ENCODE peak calls at places on chromosome 7, in nine cellular contexts. One of them, this sample, is unnamed.

GRCh38 chr7:54946764-54947163 is 72.1 kb upstream of the EGFR start:
- DNase-seq in stimulated activated CD4-positive, alpha-beta T cell treated with anti-CD3 and anti-CD28 coated beads, Interleukin-1b, Interleukin-23, amount 100 ng/mL, for 24 hours: no peak
- DNase-seq in upper lobe of right lung: no peak
- DNase-seq in mucosa of gallbladder: no peak
- DNase-seq in stimulated activated CD8-positive, alpha-beta memory T cell treated with anti-CD3 and anti-CD28 coated beads, Interleukin-2, amount 100 ng/mL, for 48 hours: no peak
- DNase-seq in left lung: no peak
- DNase-seq in ecto neural progenitor cell: no peak
- DNase-seq in activated T-helper 1 cell treated with Interleukin-2 at 50 U/mL for 16 hours: no peak
- DNase-seq in mesothelial cell of epicardium: no peak
- DNase-seq in this sample: no peak

GRCh38 chr7:116772423-116772852 is 89.9 kb upstream of the CAPZA2 start:
- DNase-seq in stimulated activated CD4-positive, alpha-beta T cell treated with anti-CD3 and anti-CD28 coated beads, Interleukin-1b, Interleukin-23, amount 100 ng/mL, for 24 hours: no peak
- DNase-seq in stimulated activated CD8-positive, alpha-beta memory T cell treated with anti-CD3 and anti-CD28 coated beads, Interleukin-2, amount 100 ng/mL, for 48 hours: no peak
- DNase-seq in ecto neural progenitor cell: no peak
- DNase-seq in upper lobe of right lung: no peak
- DNase-seq in mesothelial cell of epicardium: no peak
- DNase-seq in mucosa of gallbladder: no peak
- DNase-seq in activated T-helper 1 cell treated with Interleukin-2 at 50 U/mL for 16 hours: no peak
- DNase-seq in left lung: no peak
- DNase-seq in this sample: no peak

GRCh38 chr7:88109612-88110011 is 110.2 kb downstream of the SRI start:
- DNase-seq in mucosa of gallbladder: no peak
- DNase-seq in upper lobe of right lung: no peak
- DNase-seq in ecto neural progenitor cell: no peak
- DNase-seq in stimulated activated CD8-positive, alpha-beta memory T cell treated with anti-CD3 and anti-CD28 coated beads, Interleukin-2, amount 100 ng/mL, for 48 hours: no peak
- DNase-seq in activated T-helper 1 cell treated with Interleukin-2 at 50 U/mL for 16 hours: no peak
- DNase-seq in mesothelial cell of epicardium: no peak
- DNase-seq in stimulated activated CD4-positive, alpha-beta T cell treated with anti-CD3 and anti-CD28 coated beads, Interleukin-1b, Interleukin-23, amount 100 ng/mL, for 24 hours: no peak
- DNase-seq in left lung: no peak
- DNase-seq in this sample: no peak

GRCh38 chr7:2512179-2512644 is 7.4 kb upstream of the LFNG start:
- DNase-seq in activated T-helper 1 cell treated with Interleukin-2 at 50 U/mL for 16 hours: no peak
- DNase-seq in left lung: peak
- DNase-seq in upper lobe of right lung: no peak
- DNase-seq in mucosa of gallbladder: no peak
- DNase-seq in stimulated activated CD4-positive, alpha-beta T cell treated with anti-CD3 and anti-CD28 coated beads, Interleukin-1b, Interleukin-23, amount 100 ng/mL, for 24 hours: no peak
- DNase-seq in ecto neural progenitor cell: no peak
- DNase-seq in stimulated activated CD8-positive, alpha-beta memory T cell treated with anti-CD3 and anti-CD28 coated beads, Interleukin-2, amount 100 ng/mL, for 48 hours: no peak
- DNase-seq in mesothelial cell of epicardium: no peak
- DNase-seq in this sample: no peak

GRCh38 chr7:81361769-81362168 is 408.1 kb downstream of the HGF start:
- DNase-seq in upper lobe of right lung: no peak
- DNase-seq in stimulated activated CD4-positive, alpha-beta T cell treated with anti-CD3 and anti-CD28 coated beads, Interleukin-1b, Interleukin-23, amount 100 ng/mL, for 24 hours: no peak
- DNase-seq in left lung: no peak
- DNase-seq in mesothelial cell of epicardium: no peak
- DNase-seq in ecto neural progenitor cell: no peak
- DNase-seq in mucosa of gallbladder: no peak
- DNase-seq in stimulated activated CD8-positive, alpha-beta memory T cell treated with anti-CD3 and anti-CD28 coated beads, Interleukin-2, amount 100 ng/mL, for 48 hours: no peak
- DNase-seq in activated T-helper 1 cell treated with Interleukin-2 at 50 U/mL for 16 hours: no peak
- DNase-seq in this sample: no peak

GRCh38 chr7:73578342-73579124 is at the start of gene TBL2:
- DNase-seq in mesothelial cell of epicardium: peak
- DNase-seq in activated T-helper 1 cell treated with Interleukin-2 at 50 U/mL for 16 hours: peak
- DNase-seq in stimulated activated CD4-positive, alpha-beta T cell treated with anti-CD3 and anti-CD28 coated beads, Interleukin-1b, Interleukin-23, amount 100 ng/mL, for 24 hours: peak
- DNase-seq in mucosa of gallbladder: peak
- DNase-seq in stimulated activated CD8-positive, alpha-beta memory T cell treated with anti-CD3 and anti-CD28 coated beads, Interleukin-2, amount 100 ng/mL, for 48 hours: peak
- DNase-seq in left lung: peak
- DNase-seq in upper lobe of right lung: peak
- DNase-seq in ecto neural progenitor cell: peak
- DNase-seq in this sample: peak

GRCh38 chr7:22793593-22794462 is 28.8 kb downstream of the TOMM7 start:
- DNase-seq in activated T-helper 1 cell treated with Interleukin-2 at 50 U/mL for 16 hours: no peak
- DNase-seq in mucosa of gallbladder: no peak
- DNase-seq in stimulated activated CD8-positive, alpha-beta memory T cell treated with anti-CD3 and anti-CD28 coated beads, Interleukin-2, amount 100 ng/mL, for 48 hours: no peak
- DNase-seq in mesothelial cell of epicardium: no peak
- DNase-seq in left lung: no peak
- DNase-seq in upper lobe of right lung: no peak
- DNase-seq in ecto neural progenitor cell: no peak
- DNase-seq in stimulated activated CD4-positive, alpha-beta T cell treated with anti-CD3 and anti-CD28 coated beads, Interleukin-1b, Interleukin-23, amount 100 ng/mL, for 24 hours: no peak
- DNase-seq in this sample: no peak

GRCh38 chr7:137932881-137933269 is 69.0 kb downstream of the CREB3L2 start:
- DNase-seq in stimulated activated CD8-positive, alpha-beta memory T cell treated with anti-CD3 and anti-CD28 coated beads, Interleukin-2, amount 100 ng/mL, for 48 hours: no peak
- DNase-seq in stimulated activated CD4-positive, alpha-beta T cell treated with anti-CD3 and anti-CD28 coated beads, Interleukin-1b, Interleukin-23, amount 100 ng/mL, for 24 hours: no peak
- DNase-seq in activated T-helper 1 cell treated with Interleukin-2 at 50 U/mL for 16 hours: no peak
- DNase-seq in mesothelial cell of epicardium: no peak
- DNase-seq in upper lobe of right lung: no peak
- DNase-seq in ecto neural progenitor cell: no peak
- DNase-seq in mucosa of gallbladder: no peak
- DNase-seq in left lung: no peak
- DNase-seq in this sample: no peak

GRCh38 chr7:155814569-155815276 is 2.5 kb upstream of the SHH start:
- DNase-seq in stimulated activated CD8-positive, alpha-beta memory T cell treated with anti-CD3 and anti-CD28 coated beads, Interleukin-2, amount 100 ng/mL, for 48 hours: no peak
- DNase-seq in stimulated activated CD4-positive, alpha-beta T cell treated with anti-CD3 and anti-CD28 coated beads, Interleukin-1b, Interleukin-23, amount 100 ng/mL, for 24 hours: no peak
- DNase-seq in activated T-helper 1 cell treated with Interleukin-2 at 50 U/mL for 16 hours: no peak
- DNase-seq in mucosa of gallbladder: no peak
- DNase-seq in ecto neural progenitor cell: no peak
- DNase-seq in mesothelial cell of epicardium: no peak
- DNase-seq in left lung: no peak
- DNase-seq in upper lobe of right lung: no peak
- DNase-seq in this sample: no peak

GRCh38 chr7:116641551-116642153 is 30.3 kb upstream of the MET start:
- DNase-seq in mesothelial cell of epicardium: no peak
- DNase-seq in stimulated activated CD4-positive, alpha-beta T cell treated with anti-CD3 and anti-CD28 coated beads, Interleukin-1b, Interleukin-23, amount 100 ng/mL, for 24 hours: no peak
- DNase-seq in upper lobe of right lung: no peak
- DNase-seq in mucosa of gallbladder: no peak
- DNase-seq in stimulated activated CD8-positive, alpha-beta memory T cell treated with anti-CD3 and anti-CD28 coated beads, Interleukin-2, amount 100 ng/mL, for 48 hours: no peak
- DNase-seq in activated T-helper 1 cell treated with Interleukin-2 at 50 U/mL for 16 hours: no peak
- DNase-seq in ecto neural progenitor cell: no peak
- DNase-seq in left lung: no peak
- DNase-seq in this sample: no peak

GRCh38 chr7:84663224-84663623 is 468.6 kb upstream of the SEMA3A start:
- DNase-seq in stimulated activated CD4-positive, alpha-beta T cell treated with anti-CD3 and anti-CD28 coated beads, Interleukin-1b, Interleukin-23, amount 100 ng/mL, for 24 hours: no peak
- DNase-seq in ecto neural progenitor cell: no peak
- DNase-seq in stimulated activated CD8-positive, alpha-beta memory T cell treated with anti-CD3 and anti-CD28 coated beads, Interleukin-2, amount 100 ng/mL, for 48 hours: no peak
- DNase-seq in left lung: no peak
- DNase-seq in activated T-helper 1 cell treated with Interleukin-2 at 50 U/mL for 16 hours: no peak
- DNase-seq in upper lobe of right lung: no peak
- DNase-seq in mesothelial cell of epicardium: no peak
- DNase-seq in mucosa of gallbladder: no peak
- DNase-seq in this sample: no peak

GRCh38 chr7:117871778-117872538 is 1.3 kb downstream of the CTTNBP2 start:
- DNase-seq in ecto neural progenitor cell: peak
- DNase-seq in mucosa of gallbladder: no peak
- DNase-seq in mesothelial cell of epicardium: no peak
- DNase-seq in stimulated activated CD8-positive, alpha-beta memory T cell treated with anti-CD3 and anti-CD28 coated beads, Interleukin-2, amount 100 ng/mL, for 48 hours: no peak
- DNase-seq in left lung: no peak
- DNase-seq in upper lobe of right lung: no peak
- DNase-seq in stimulated activated CD4-positive, alpha-beta T cell treated with anti-CD3 and anti-CD28 coated beads, Interleukin-1b, Interleukin-23, amount 100 ng/mL, for 24 hours: no peak
- DNase-seq in activated T-helper 1 cell treated with Interleukin-2 at 50 U/mL for 16 hours: no peak
- DNase-seq in this sample: no peak

GRCh38 chr7:23004247-23004520 is 9.7 kb downstream of the HYCC1 start:
- DNase-seq in mucosa of gallbladder: no peak
- DNase-seq in activated T-helper 1 cell treated with Interleukin-2 at 50 U/mL for 16 hours: no peak
- DNase-seq in left lung: no peak
- DNase-seq in mesothelial cell of epicardium: no peak
- DNase-seq in ecto neural progenitor cell: no peak
- DNase-seq in stimulated activated CD8-positive, alpha-beta memory T cell treated with anti-CD3 and anti-CD28 coated beads, Interleukin-2, amount 100 ng/mL, for 48 hours: no peak
- DNase-seq in upper lobe of right lung: no peak
- DNase-seq in stimulated activated CD4-positive, alpha-beta T cell treated with anti-CD3 and anti-CD28 coated beads, Interleukin-1b, Interleukin-23, amount 100 ng/mL, for 24 hours: no peak
- DNase-seq in this sample: no peak

GRCh38 chr7:133618970-133619369 is 366.1 kb downstream of the EXOC4 start:
- DNase-seq in left lung: no peak
- DNase-seq in ecto neural progenitor cell: no peak
- DNase-seq in upper lobe of right lung: no peak
- DNase-seq in mucosa of gallbladder: no peak
- DNase-seq in mesothelial cell of epicardium: no peak
- DNase-seq in stimulated activated CD4-positive, alpha-beta T cell treated with anti-CD3 and anti-CD28 coated beads, Interleukin-1b, Interleukin-23, amount 100 ng/mL, for 24 hours: no peak
- DNase-seq in activated T-helper 1 cell treated with Interleukin-2 at 50 U/mL for 16 hours: no peak
- DNase-seq in stimulated activated CD8-positive, alpha-beta memory T cell treated with anti-CD3 and anti-CD28 coated beads, Interleukin-2, amount 100 ng/mL, for 48 hours: no peak
- DNase-seq in this sample: no peak

GRCh38 chr7:74405191-74405898 is 48.4 kb upstream of the GTF2IRD1 start:
- DNase-seq in ecto neural progenitor cell: peak
- DNase-seq in left lung: no peak
- DNase-seq in activated T-helper 1 cell treated with Interleukin-2 at 50 U/mL for 16 hours: no peak
- DNase-seq in stimulated activated CD8-positive, alpha-beta memory T cell treated with anti-CD3 and anti-CD28 coated beads, Interleukin-2, amount 100 ng/mL, for 48 hours: no peak
- DNase-seq in stimulated activated CD4-positive, alpha-beta T cell treated with anti-CD3 and anti-CD28 coated beads, Interleukin-1b, Interleukin-23, amount 100 ng/mL, for 24 hours: no peak
- DNase-seq in mucosa of gallbladder: no peak
- DNase-seq in upper lobe of right lung: no peak
- DNase-seq in mesothelial cell of epicardium: no peak
- DNase-seq in this sample: no peak

GRCh38 chr7:147700702-147701101 is 889.9 kb upstream of the C7orf33 start:
- DNase-seq in left lung: no peak
- DNase-seq in upper lobe of right lung: no peak
- DNase-seq in ecto neural progenitor cell: no peak
- DNase-seq in stimulated activated CD4-positive, alpha-beta T cell treated with anti-CD3 and anti-CD28 coated beads, Interleukin-1b, Interleukin-23, amount 100 ng/mL, for 24 hours: no peak
- DNase-seq in mucosa of gallbladder: no peak
- DNase-seq in stimulated activated CD8-positive, alpha-beta memory T cell treated with anti-CD3 and anti-CD28 coated beads, Interleukin-2, amount 100 ng/mL, for 48 hours: no peak
- DNase-seq in activated T-helper 1 cell treated with Interleukin-2 at 50 U/mL for 16 hours: no peak
- DNase-seq in mesothelial cell of epicardium: no peak
- DNase-seq in this sample: no peak

GRCh38 chr7:738723-739454 is 11.8 kb upstream of the PRKAR1B start:
- DNase-seq in left lung: peak
- DNase-seq in mucosa of gallbladder: no peak
- DNase-seq in upper lobe of right lung: peak
- DNase-seq in activated T-helper 1 cell treated with Interleukin-2 at 50 U/mL for 16 hours: no peak
- DNase-seq in stimulated activated CD4-positive, alpha-beta T cell treated with anti-CD3 and anti-CD28 coated beads, Interleukin-1b, Interleukin-23, amount 100 ng/mL, for 24 hours: no peak
- DNase-seq in stimulated activated CD8-positive, alpha-beta memory T cell treated with anti-CD3 and anti-CD28 coated beads, Interleukin-2, amount 100 ng/mL, for 48 hours: no peak
- DNase-seq in mesothelial cell of epicardium: no peak
- DNase-seq in ecto neural progenitor cell: no peak
- DNase-seq in this sample: no peak

GRCh38 chr7:51645707-51646298 is 329.2 kb upstream of the COBL start:
- DNase-seq in ecto neural progenitor cell: no peak
- DNase-seq in mucosa of gallbladder: no peak
- DNase-seq in stimulated activated CD4-positive, alpha-beta T cell treated with anti-CD3 and anti-CD28 coated beads, Interleukin-1b, Interleukin-23, amount 100 ng/mL, for 24 hours: no peak
- DNase-seq in upper lobe of right lung: no peak
- DNase-seq in mesothelial cell of epicardium: no peak
- DNase-seq in stimulated activated CD8-positive, alpha-beta memory T cell treated with anti-CD3 and anti-CD28 coated beads, Interleukin-2, amount 100 ng/mL, for 48 hours: no peak
- DNase-seq in left lung: no peak
- DNase-seq in activated T-helper 1 cell treated with Interleukin-2 at 50 U/mL for 16 hours: no peak
- DNase-seq in this sample: no peak

GRCh38 chr7:65251851-65252620 is 121.6 kb upstream of the ZNF92 start:
- DNase-seq in mesothelial cell of epicardium: no peak
- DNase-seq in stimulated activated CD4-positive, alpha-beta T cell treated with anti-CD3 and anti-CD28 coated beads, Interleukin-1b, Interleukin-23, amount 100 ng/mL, for 24 hours: no peak
- DNase-seq in upper lobe of right lung: peak
- DNase-seq in mucosa of gallbladder: peak
- DNase-seq in ecto neural progenitor cell: peak
- DNase-seq in activated T-helper 1 cell treated with Interleukin-2 at 50 U/mL for 16 hours: no peak
- DNase-seq in left lung: peak
- DNase-seq in stimulated activated CD8-positive, alpha-beta memory T cell treated with anti-CD3 and anti-CD28 coated beads, Interleukin-2, amount 100 ng/mL, for 48 hours: peak
- DNase-seq in this sample: peak

GRCh38 chr7:82183633-82184032 is 259.9 kb downstream of the CACNA2D1 start:
- DNase-seq in stimulated activated CD4-positive, alpha-beta T cell treated with anti-CD3 and anti-CD28 coated beads, Interleukin-1b, Interleukin-23, amount 100 ng/mL, for 24 hours: no peak
- DNase-seq in ecto neural progenitor cell: no peak
- DNase-seq in left lung: no peak
- DNase-seq in upper lobe of right lung: no peak
- DNase-seq in mucosa of gallbladder: no peak
- DNase-seq in mesothelial cell of epicardium: no peak
- DNase-seq in activated T-helper 1 cell treated with Interleukin-2 at 50 U/mL for 16 hours: no peak
- DNase-seq in stimulated activated CD8-positive, alpha-beta memory T cell treated with anti-CD3 and anti-CD28 coated beads, Interleukin-2, amount 100 ng/mL, for 48 hours: no peak
- DNase-seq in this sample: no peak

GRCh38 chr7:49001610-49002033 is 77.3 kb downstream of the CDC14C start:
- DNase-seq in upper lobe of right lung: no peak
- DNase-seq in ecto neural progenitor cell: peak
- DNase-seq in mucosa of gallbladder: no peak
- DNase-seq in left lung: no peak
- DNase-seq in activated T-helper 1 cell treated with Interleukin-2 at 50 U/mL for 16 hours: no peak
- DNase-seq in mesothelial cell of epicardium: no peak
- DNase-seq in stimulated activated CD4-positive, alpha-beta T cell treated with anti-CD3 and anti-CD28 coated beads, Interleukin-1b, Interleukin-23, amount 100 ng/mL, for 24 hours: no peak
- DNase-seq in stimulated activated CD8-positive, alpha-beta memory T cell treated with anti-CD3 and anti-CD28 coated beads, Interleukin-2, amount 100 ng/mL, for 48 hours: no peak
- DNase-seq in this sample: no peak

GRCh38 chr7:151938550-151938949 is 17.7 kb upstream of the GALNTL5 start:
- DNase-seq in mesothelial cell of epicardium: no peak
- DNase-seq in upper lobe of right lung: no peak
- DNase-seq in ecto neural progenitor cell: no peak
- DNase-seq in stimulated activated CD8-positive, alpha-beta memory T cell treated with anti-CD3 and anti-CD28 coated beads, Interleukin-2, amount 100 ng/mL, for 48 hours: no peak
- DNase-seq in stimulated activated CD4-positive, alpha-beta T cell treated with anti-CD3 and anti-CD28 coated beads, Interleukin-1b, Interleukin-23, amount 100 ng/mL, for 24 hours: no peak
- DNase-seq in activated T-helper 1 cell treated with Interleukin-2 at 50 U/mL for 16 hours: no peak
- DNase-seq in left lung: no peak
- DNase-seq in mucosa of gallbladder: no peak
- DNase-seq in this sample: no peak

GRCh38 chr7:45024126-45024744 is 24.2 kb downstream of the CCM2 start:
- DNase-seq in left lung: no peak
- DNase-seq in mucosa of gallbladder: no peak
- DNase-seq in ecto neural progenitor cell: no peak
- DNase-seq in stimulated activated CD4-positive, alpha-beta T cell treated with anti-CD3 and anti-CD28 coated beads, Interleukin-1b, Interleukin-23, amount 100 ng/mL, for 24 hours: no peak
- DNase-seq in mesothelial cell of epicardium: no peak
- DNase-seq in stimulated activated CD8-positive, alpha-beta memory T cell treated with anti-CD3 and anti-CD28 coated beads, Interleukin-2, amount 100 ng/mL, for 48 hours: no peak
- DNase-seq in activated T-helper 1 cell treated with Interleukin-2 at 50 U/mL for 16 hours: no peak
- DNase-seq in upper lobe of right lung: no peak
- DNase-seq in this sample: no peak

GRCh38 chr7:92645531-92646061 is 55.4 kb upstream of the FAM133B start:
- DNase-seq in left lung: no peak
- DNase-seq in stimulated activated CD8-positive, alpha-beta memory T cell treated with anti-CD3 and anti-CD28 coated beads, Interleukin-2, amount 100 ng/mL, for 48 hours: no peak
- DNase-seq in upper lobe of right lung: no peak
- DNase-seq in ecto neural progenitor cell: peak
- DNase-seq in mucosa of gallbladder: no peak
- DNase-seq in stimulated activated CD4-positive, alpha-beta T cell treated with anti-CD3 and anti-CD28 coated beads, Interleukin-1b, Interleukin-23, amount 100 ng/mL, for 24 hours: no peak
- DNase-seq in activated T-helper 1 cell treated with Interleukin-2 at 50 U/mL for 16 hours: no peak
- DNase-seq in mesothelial cell of epicardium: no peak
- DNase-seq in this sample: peak

GRCh38 chr7:73596191-73597065 is 18.0 kb upstream of the TBL2 start:
- DNase-seq in ecto neural progenitor cell: no peak
- DNase-seq in mucosa of gallbladder: no peak
- DNase-seq in stimulated activated CD8-positive, alpha-beta memory T cell treated with anti-CD3 and anti-CD28 coated beads, Interleukin-2, amount 100 ng/mL, for 48 hours: no peak
- DNase-seq in mesothelial cell of epicardium: no peak
- DNase-seq in stimulated activated CD4-positive, alpha-beta T cell treated with anti-CD3 and anti-CD28 coated beads, Interleukin-1b, Interleukin-23, amount 100 ng/mL, for 24 hours: no peak
- DNase-seq in left lung: peak
- DNase-seq in activated T-helper 1 cell treated with Interleukin-2 at 50 U/mL for 16 hours: no peak
- DNase-seq in upper lobe of right lung: no peak
- DNase-seq in this sample: no peak

GRCh38 chr7:74334026-74334425 is 44.8 kb downstream of the CLIP2 start:
- DNase-seq in upper lobe of right lung: no peak
- DNase-seq in mesothelial cell of epicardium: no peak
- DNase-seq in ecto neural progenitor cell: no peak
- DNase-seq in stimulated activated CD8-positive, alpha-beta memory T cell treated with anti-CD3 and anti-CD28 coated beads, Interleukin-2, amount 100 ng/mL, for 48 hours: no peak
- DNase-seq in stimulated activated CD4-positive, alpha-beta T cell treated with anti-CD3 and anti-CD28 coated beads, Interleukin-1b, Interleukin-23, amount 100 ng/mL, for 24 hours: no peak
- DNase-seq in mucosa of gallbladder: no peak
- DNase-seq in left lung: no peak
- DNase-seq in activated T-helper 1 cell treated with Interleukin-2 at 50 U/mL for 16 hours: no peak
- DNase-seq in this sample: no peak

GRCh38 chr7:125670926-125671572 is 741.4 kb upstream of the POT1 start:
- DNase-seq in mucosa of gallbladder: no peak
- DNase-seq in stimulated activated CD8-positive, alpha-beta memory T cell treated with anti-CD3 and anti-CD28 coated beads, Interleukin-2, amount 100 ng/mL, for 48 hours: no peak
- DNase-seq in left lung: no peak
- DNase-seq in stimulated activated CD4-positive, alpha-beta T cell treated with anti-CD3 and anti-CD28 coated beads, Interleukin-1b, Interleukin-23, amount 100 ng/mL, for 24 hours: no peak
- DNase-seq in ecto neural progenitor cell: no peak
- DNase-seq in mesothelial cell of epicardium: no peak
- DNase-seq in upper lobe of right lung: no peak
- DNase-seq in activated T-helper 1 cell treated with Interleukin-2 at 50 U/mL for 16 hours: no peak
- DNase-seq in this sample: no peak

GRCh38 chr7:40047661-40048060 is 86.8 kb downstream of the MPLKIP start:
- DNase-seq in stimulated activated CD4-positive, alpha-beta T cell treated with anti-CD3 and anti-CD28 coated beads, Interleukin-1b, Interleukin-23, amount 100 ng/mL, for 24 hours: no peak
- DNase-seq in left lung: no peak
- DNase-seq in stimulated activated CD8-positive, alpha-beta memory T cell treated with anti-CD3 and anti-CD28 coated beads, Interleukin-2, amount 100 ng/mL, for 48 hours: no peak
- DNase-seq in mucosa of gallbladder: no peak
- DNase-seq in ecto neural progenitor cell: no peak
- DNase-seq in upper lobe of right lung: no peak
- DNase-seq in mesothelial cell of epicardium: no peak
- DNase-seq in activated T-helper 1 cell treated with Interleukin-2 at 50 U/mL for 16 hours: no peak
- DNase-seq in this sample: no peak

GRCh38 chr7:25119102-25119501 is 6.0 kb downstream of the CYCS start:
- DNase-seq in left lung: no peak
- DNase-seq in stimulated activated CD4-positive, alpha-beta T cell treated with anti-CD3 and anti-CD28 coated beads, Interleukin-1b, Interleukin-23, amount 100 ng/mL, for 24 hours: no peak
- DNase-seq in mucosa of gallbladder: no peak
- DNase-seq in ecto neural progenitor cell: no peak
- DNase-seq in mesothelial cell of epicardium: no peak
- DNase-seq in stimulated activated CD8-positive, alpha-beta memory T cell treated with anti-CD3 and anti-CD28 coated beads, Interleukin-2, amount 100 ng/mL, for 48 hours: no peak
- DNase-seq in activated T-helper 1 cell treated with Interleukin-2 at 50 U/mL for 16 hours: no peak
- DNase-seq in upper lobe of right lung: no peak
- DNase-seq in this sample: no peak

GRCh38 chr7:151304856-151305255 is 36.8 kb upstream of the NUB1 start:
- DNase-seq in left lung: no peak
- DNase-seq in ecto neural progenitor cell: peak
- DNase-seq in mesothelial cell of epicardium: no peak
- DNase-seq in upper lobe of right lung: no peak
- DNase-seq in mucosa of gallbladder: no peak
- DNase-seq in activated T-helper 1 cell treated with Interleukin-2 at 50 U/mL for 16 hours: no peak
- DNase-seq in stimulated activated CD4-positive, alpha-beta T cell treated with anti-CD3 and anti-CD28 coated beads, Interleukin-1b, Interleukin-23, amount 100 ng/mL, for 24 hours: no peak
- DNase-seq in stimulated activated CD8-positive, alpha-beta memory T cell treated with anti-CD3 and anti-CD28 coated beads, Interleukin-2, amount 100 ng/mL, for 48 hours: no peak
- DNase-seq in this sample: no peak

GRCh38 chr7:142812437-142813215 is 41.9 kb downstream of the PRSS2 start:
- DNase-seq in activated T-helper 1 cell treated with Interleukin-2 at 50 U/mL for 16 hours: no peak
- DNase-seq in mucosa of gallbladder: no peak
- DNase-seq in upper lobe of right lung: no peak
- DNase-seq in left lung: no peak
- DNase-seq in stimulated activated CD8-positive, alpha-beta memory T cell treated with anti-CD3 and anti-CD28 coated beads, Interleukin-2, amount 100 ng/mL, for 48 hours: no peak
- DNase-seq in ecto neural progenitor cell: no peak
- DNase-seq in mesothelial cell of epicardium: no peak
- DNase-seq in stimulated activated CD4-positive, alpha-beta T cell treated with anti-CD3 and anti-CD28 coated beads, Interleukin-1b, Interleukin-23, amount 100 ng/mL, for 24 hours: no peak
- DNase-seq in this sample: no peak